ENCODE peak calls at places on chromosomes 6 and 20, in four cellular contexts. One of them, this sample, is unnamed.

GRCh38 chr6:108707328-108707976 is 140.8 kb upstream of the ARMC2 start:
- DNase-seq in caudate nucleus: no peak
- DNase-seq in stimulated activated CD4-positive, alpha-beta T cell treated with anti-CD3 and anti-CD28 coated beads, Interleukin-12 subunit alpha, Interleukin-12 subunit beta, amount 100 ng/mL, for 4 hours: no peak
- DNase-seq in ACHN: no peak
- DNase-seq in this sample: no peak

GRCh38 chr20:35293303-35294292 is 1.4 kb upstream of the FAM83C start:
- DNase-seq in caudate nucleus: no peak
- DNase-seq in stimulated activated CD4-positive, alpha-beta T cell treated with anti-CD3 and anti-CD28 coated beads, Interleukin-12 subunit alpha, Interleukin-12 subunit beta, amount 100 ng/mL, for 4 hours: no peak
- DNase-seq in ACHN: no peak
- DNase-seq in this sample: no peak

GRCh38 chr6:65787787-65788186 is 80.8 kb upstream of the EYS start:
- DNase-seq in ACHN: no peak
- DNase-seq in caudate nucleus: no peak
- DNase-seq in stimulated activated CD4-positive, alpha-beta T cell treated with anti-CD3 and anti-CD28 coated beads, Interleukin-12 subunit alpha, Interleukin-12 subunit beta, amount 100 ng/mL, for 4 hours: no peak
- DNase-seq in this sample: no peak

GRCh38 chr20:47749367-47749766 is 35.9 kb downstream of the SULF2 start:
- DNase-seq in caudate nucleus: no peak
- DNase-seq in ACHN: no peak
- DNase-seq in stimulated activated CD4-positive, alpha-beta T cell treated with anti-CD3 and anti-CD28 coated beads, Interleukin-12 subunit alpha, Interleukin-12 subunit beta, amount 100 ng/mL, for 4 hours: no peak
- DNase-seq in this sample: no peak

GRCh38 chr6:105733556-105734162 is 330.8 kb upstream of the PREP start:
- DNase-seq in caudate nucleus: no peak
- DNase-seq in stimulated activated CD4-positive, alpha-beta T cell treated with anti-CD3 and anti-CD28 coated beads, Interleukin-12 subunit alpha, Interleukin-12 subunit beta, amount 100 ng/mL, for 4 hours: no peak
- DNase-seq in ACHN: peak; percentile 26
- DNase-seq in this sample: no peak

GRCh38 chr6:113381957-113382356 is 475.2 kb upstream of the MARCKS start:
- DNase-seq in stimulated activated CD4-positive, alpha-beta T cell treated with anti-CD3 and anti-CD28 coated beads, Interleukin-12 subunit alpha, Interleukin-12 subunit beta, amount 100 ng/mL, for 4 hours: no peak
- DNase-seq in ACHN: no peak
- DNase-seq in caudate nucleus: no peak
- DNase-seq in this sample: no peak

GRCh38 chr20:20603339-20603990 is 109.0 kb downstream of the RALGAPA2 start:
- DNase-seq in stimulated activated CD4-positive, alpha-beta T cell treated with anti-CD3 and anti-CD28 coated beads, Interleukin-12 subunit alpha, Interleukin-12 subunit beta, amount 100 ng/mL, for 4 hours: no peak
- DNase-seq in ACHN: peak; percentile 22
- DNase-seq in caudate nucleus: no peak
- DNase-seq in this sample: no peak

GRCh38 chr6:158284340-158285210 is 27.7 kb upstream of the TULP4 start:
- DNase-seq in ACHN: no peak
- DNase-seq in caudate nucleus: no peak
- DNase-seq in stimulated activated CD4-positive, alpha-beta T cell treated with anti-CD3 and anti-CD28 coated beads, Interleukin-12 subunit alpha, Interleukin-12 subunit beta, amount 100 ng/mL, for 4 hours: no peak
- DNase-seq in this sample: peak; percentile 73

GRCh38 chr6:26411751-26412150 is 9.7 kb downstream of the BTN3A1 start:
- DNase-seq in caudate nucleus: no peak
- DNase-seq in stimulated activated CD4-positive, alpha-beta T cell treated with anti-CD3 and anti-CD28 coated beads, Interleukin-12 subunit alpha, Interleukin-12 subunit beta, amount 100 ng/mL, for 4 hours: no peak
- DNase-seq in ACHN: no peak
- DNase-seq in this sample: no peak

GRCh38 chr20:62900052-62900691 is 26.1 kb downstream of the DIDO1 start:
- DNase-seq in ACHN: peak; percentile 43
- DNase-seq in caudate nucleus: peak; percentile 45
- DNase-seq in stimulated activated CD4-positive, alpha-beta T cell treated with anti-CD3 and anti-CD28 coated beads, Interleukin-12 subunit alpha, Interleukin-12 subunit beta, amount 100 ng/mL, for 4 hours: peak; percentile 66
- DNase-seq in this sample: peak; percentile 40

GRCh38 chr20:60211618-60212463 is 253.6 kb downstream of the CDH26 start:
- DNase-seq in stimulated activated CD4-positive, alpha-beta T cell treated with anti-CD3 and anti-CD28 coated beads, Interleukin-12 subunit alpha, Interleukin-12 subunit beta, amount 100 ng/mL, for 4 hours: no peak
- DNase-seq in ACHN: no peak
- DNase-seq in caudate nucleus: no peak
- DNase-seq in this sample: no peak

GRCh38 chr6:154071711-154072110 is 32.7 kb downstream of the OPRM1 start:
- DNase-seq in caudate nucleus: no peak
- DNase-seq in stimulated activated CD4-positive, alpha-beta T cell treated with anti-CD3 and anti-CD28 coated beads, Interleukin-12 subunit alpha, Interleukin-12 subunit beta, amount 100 ng/mL, for 4 hours: no peak
- DNase-seq in ACHN: no peak
- DNase-seq in this sample: no peak

This sample was measured in GM04504.